ENCODE peak calls at places on chromosomes 7 and 10, in ten cellular contexts. U, B, D, O, L, H, C, V, S and G are unnamed samples.

GRCh38 chr7:7970620-7971307 is 2.2 kb downstream of the GLCCI1 start:
- DNase-seq in U (peak; percentile 26), B (peak; percentile 11), D (no peak), O (no peak), L (no peak), H (peak; percentile 51), C (peak; percentile 20), V (peak; percentile 19), S (no peak), G (no peak)

GRCh38 chr10:45001382-45002148 is 842 bp downstream of the ZNF22 start:
- DNase-seq in U (peak; percentile 82), B (no peak), D (no peak), O (peak; percentile 68), L (peak; percentile 79), H (peak; percentile 78), C (peak; percentile 29), V (peak; percentile 45), S (no peak), G (peak; percentile 28)

GRCh38 chr7:69412331-69413146 is 185.7 kb upstream of the AUTS2 start:
- DNase-seq in U (peak; percentile 20), B (peak; percentile 9), D (no peak), O (peak; percentile 87), L (peak; percentile 1), H (peak; percentile 83), C (no peak), V (no peak), S (peak; percentile 11), G (peak; percentile 89)

GRCh38 chr10:48470893-48471805 is 133.7 kb downstream of the ARHGAP22 start:
- DNase-seq in U (peak; percentile 81), B (no peak), D (peak; percentile 1), O (no peak), L (no peak), H (peak; percentile 61), C (no peak), V (no peak), S (no peak), G (peak; percentile 26)

GRCh38 chr10:29533696-29534285 is 101.0 kb downstream of the SVIL start:
- DNase-seq in U (no peak), B (no peak), D (no peak), O (no peak), L (no peak), H (no peak), C (no peak), V (no peak), S (no peak), G (no peak)

GRCh38 chr10:30462513-30462912 is 28.5 kb downstream of the MAP3K8 start:
- DNase-seq in U (no peak), B (no peak), D (no peak), O (no peak), L (no peak), H (no peak), C (no peak), V (no peak), S (no peak), G (no peak)

GRCh38 chr7:136997735-136998134 is 129.3 kb downstream of the CHRM2 start:
- DNase-seq in U (no peak), B (no peak), D (no peak), O (no peak), L (no peak), H (no peak), C (no peak), V (no peak), S (no peak), G (no peak)

GRCh38 chr10:130021373-130021950 is 57.4 kb upstream of the EBF3 start:
- DNase-seq in U (peak; percentile 98), B (no peak), D (no peak), O (no peak), L (peak; percentile 59), H (peak; percentile 37), C (no peak), V (no peak), S (no peak), G (peak; percentile 95)

GRCh38 chr10:8396675-8397074 is 342.2 kb downstream of the GATA3 start:
- DNase-seq in U (peak; percentile 72), B (no peak), D (no peak), O (no peak), L (peak; percentile 53), H (no peak), C (no peak), V (no peak), S (no peak), G (no peak)